ENCODE peak calls at places on chromosomes 13 and 19, in five cellular contexts. J is GM23248, Z is Panc1, U is pancreas, I is lower leg skin. T is an unnamed sample.

GRCh38 chr13:82654851-82655517 is 1227.3 kb downstream of the SLITRK1 start:
- DNase-seq in I (peak; percentile 90), U (no peak), J (peak; percentile 77), Z (no peak), T (no peak)

GRCh38 chr19:57800696-57801095 is 14.0 kb downstream of the ZNF552 start:
- DNase-seq in U (no peak), Z (no peak), I (no peak), J (no peak), T (no peak)

GRCh38 chr13:92843549-92843948 is 383.1 kb upstream of the GPC6 start:
- DNase-seq in J (peak; percentile 61), U (no peak), Z (no peak), I (no peak), T (peak; percentile 76)

GRCh38 chr19:4557971-4558941 is 1.2 kb downstream of the SEMA6B start:
- DNase-seq in U (no peak), I (no peak), J (peak; percentile 45), Z (no peak), T (no peak)

GRCh38 chr19:14731200-14731599 is 41.4 kb downstream of the ZNF333 start:
- DNase-seq in J (no peak), Z (no peak), U (no peak), I (peak; percentile 54), T (no peak)

GRCh38 chr19:18763674-18764590 is 27.2 kb downstream of the COMP start:
- DNase-seq in I (peak; percentile 91), J (peak; percentile 98), U (no peak), Z (no peak), T (peak; percentile 64)

GRCh38 chr13:32881074-32881791 is 135.0 kb upstream of the KL start:
- DNase-seq in Z (no peak), I (no peak), U (no peak), J (peak; percentile 93), T (no peak)

GRCh38 chr19:7415163-7415856 is 66.6 kb downstream of the ARHGEF18 start:
- DNase-seq in U (peak; percentile 49), Z (no peak), I (no peak), J (no peak), T (no peak)

GRCh38 chr13:107808388-107808787 is 406.9 kb downstream of the LIG4 start:
- DNase-seq in I (no peak), Z (no peak), U (no peak), J (peak; percentile 32), T (no peak)

GRCh38 chr13:44404261-44405139 is 30.9 kb downstream of the SERP2 start:
- DNase-seq in Z (no peak), I (no peak), J (no peak), U (no peak), T (no peak)

GRCh38 chr19:10021863-10022262 is 8.6 kb downstream of the RDH8 start:
- DNase-seq in Z (no peak), J (no peak), I (no peak), U (no peak), T (no peak)

GRCh38 chr13:29266743-29267142 is 328.7 kb downstream of the SLC7A1 start:
- DNase-seq in Z (no peak), U (no peak), J (no peak), I (no peak), T (no peak)

GRCh38 chr19:45568732-45569131 is 15.9 kb downstream of the OPA3 start:
- DNase-seq in J (peak; percentile 94), Z (no peak), U (no peak), I (no peak), T (peak; percentile 72)

GRCh38 chr13:35309711-35310110 is 166.8 kb downstream of the MAB21L1 start:
- DNase-seq in J (no peak), I (no peak), Z (no peak), U (no peak), T (no peak)

GRCh38 chr19:41218615-41219507 is at the start of gene AXL:
- DNase-seq in J (peak; percentile 84), I (peak; percentile 96), Z (no peak), U (peak; percentile 12), T (no peak)

GRCh38 chr19:40553885-40554857 is 22.5 kb upstream of the SHKBP1 start:
- DNase-seq in I (no peak), Z (no peak), J (no peak), U (no peak), T (no peak)

GRCh38 chr19:38629568-38629967 is 10.6 kb downstream of the EIF3K start:
- DNase-seq in U (no peak), J (no peak), Z (no peak), I (no peak), T (no peak)

GRCh38 chr19:18967358-18968146 is 26.5 kb upstream of the HOMER3 start:
- DNase-seq in I (peak; percentile 96), U (peak; percentile 10), J (peak; percentile 85), Z (no peak), T (peak; percentile 89)

GRCh38 chr13:29006359-29006850 is 186.3 kb downstream of the MTUS2 start:
- DNase-seq in I (no peak), Z (no peak), U (no peak), J (no peak), T (no peak)

GRCh38 chr13:19178901-19179593 is 2.6 kb downstream of the TUBA3C start:
- DNase-seq in J (no peak), U (peak; percentile 24), I (peak; percentile 58), Z (no peak), T (no peak)

GRCh38 chr13:113668491-113668971 is 1.5 kb downstream of the GRK1 start:
- DNase-seq in Z (no peak), U (no peak), J (no peak), I (peak; percentile 80), T (no peak)

GRCh38 chr19:21698215-21698614 is 69.2 kb downstream of the ZNF100 start:
- DNase-seq in J (peak; percentile 34), I (no peak), U (no peak), Z (no peak), T (no peak)

GRCh38 chr13:27005556-27005955 is 166.1 kb downstream of the USP12 start:
- DNase-seq in U (no peak), I (peak; percentile 78), Z (no peak), J (no peak), T (no peak)

GRCh38 chr19:48480476-48481190 is 11.5 kb downstream of the CYTH2 start:
- DNase-seq in U (no peak), Z (no peak), I (peak; percentile 92), J (peak; percentile 82), T (no peak)

GRCh38 chr19:1563251-1563650 is 4.9 kb downstream of the MEX3D start:
- DNase-seq in J (no peak), U (no peak), I (no peak), Z (no peak), T (no peak)

GRCh38 chr19:46411088-46412033 is 2.0 kb downstream of the CCDC8 start:
- DNase-seq in I (no peak), Z (no peak), U (no peak), J (no peak), T (no peak)

GRCh38 chr13:111474136-111475002 is 153.9 kb downstream of the TEX29 start:
- DNase-seq in U (no peak), Z (peak; percentile 2), I (peak; percentile 83), J (peak; percentile 71), T (peak; percentile 6)

GRCh38 chr13:60453490-60453889 is 56.5 kb downstream of the TDRD3 start:
- DNase-seq in Z (no peak), J (peak; percentile 57), U (no peak), I (no peak), T (peak; percentile 72)

GRCh38 chr13:50485979-50486935 is 357.2 kb downstream of the DLEU7 start:
- DNase-seq in U (no peak), J (peak; percentile 68), I (no peak), Z (no peak), T (no peak)

GRCh38 chr19:10655457-10656312 is 1.5 kb downstream of the ILF3 start:
- DNase-seq in I (no peak), U (peak; percentile 55), J (peak; percentile 76), Z (no peak), T (no peak)

GRCh38 chr19:36916991-36917390 is 859 bp downstream of the ZNF568 start:
- DNase-seq in U (no peak), J (peak; percentile 72), I (no peak), Z (peak; percentile 8), T (peak; percentile 10)

GRCh38 chr19:6272913-6273600 is 6.7 kb downstream of the MLLT1 start:
- DNase-seq in I (no peak), U (no peak), J (no peak), Z (no peak), T (no peak)
- H3K4me3 ChIP-seq in I (no peak overlapping the region), U (peak overlapping the region; percentile 21), J (peak overlapping the region; percentile 54), Z (no peak overlapping the region), T (peak overlapping the region; percentile 41)

DNA sequence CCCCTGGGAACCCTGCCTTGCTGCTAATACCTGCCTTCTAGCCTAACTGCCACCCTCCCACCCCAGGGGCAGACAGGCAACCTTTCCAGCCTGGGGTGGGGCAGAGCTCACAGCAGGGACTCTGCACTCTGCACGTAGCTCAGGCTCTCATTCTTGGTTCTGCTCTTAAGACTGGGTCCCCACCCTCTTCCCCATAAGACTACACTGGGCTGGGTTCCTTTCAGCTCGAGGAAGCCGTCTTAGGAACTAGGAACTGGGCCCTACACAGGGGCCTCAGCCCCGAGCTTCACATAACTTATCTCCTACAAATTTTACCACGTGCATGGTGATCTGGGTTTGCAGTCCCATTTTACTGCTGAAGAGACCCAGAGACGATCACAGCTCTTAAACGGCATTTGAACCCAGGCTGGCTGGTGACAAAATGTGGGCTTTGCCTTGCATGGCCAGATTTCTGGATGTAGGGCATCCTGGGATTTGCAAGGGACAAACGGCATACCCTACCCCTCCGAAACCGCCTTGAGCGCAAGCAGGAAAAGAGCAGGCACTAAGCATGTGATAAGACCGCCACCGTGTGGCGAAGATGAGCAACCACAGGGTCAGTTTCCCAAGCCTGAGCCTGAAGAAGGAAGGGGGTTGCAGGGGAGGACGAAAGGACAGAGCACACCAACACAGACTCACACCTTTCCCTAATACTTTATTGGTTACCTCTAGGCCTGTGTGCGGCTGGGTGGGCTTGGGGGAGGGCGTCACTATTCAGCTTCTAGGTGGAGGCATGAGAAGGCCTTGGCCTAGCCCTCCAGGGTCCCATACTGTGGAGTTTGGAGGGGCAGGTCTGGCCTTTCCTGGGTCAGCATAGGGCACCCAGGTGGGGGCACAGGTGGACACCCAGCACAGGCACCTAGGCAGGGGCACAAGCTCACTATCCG is 5.1 kb downstream of the JUNB start:
- DNase-seq in J (peak; percentile 85), Z (no peak), I (peak; percentile 94), U (peak; percentile 71), T (no peak)
- H3K4me3 ChIP-seq in J (peak overlapping the region; percentile 25), Z (peak overlapping the region; percentile 23), I (no peak overlapping the region), U (no peak overlapping the region), T (no peak overlapping the region)

DNA sequence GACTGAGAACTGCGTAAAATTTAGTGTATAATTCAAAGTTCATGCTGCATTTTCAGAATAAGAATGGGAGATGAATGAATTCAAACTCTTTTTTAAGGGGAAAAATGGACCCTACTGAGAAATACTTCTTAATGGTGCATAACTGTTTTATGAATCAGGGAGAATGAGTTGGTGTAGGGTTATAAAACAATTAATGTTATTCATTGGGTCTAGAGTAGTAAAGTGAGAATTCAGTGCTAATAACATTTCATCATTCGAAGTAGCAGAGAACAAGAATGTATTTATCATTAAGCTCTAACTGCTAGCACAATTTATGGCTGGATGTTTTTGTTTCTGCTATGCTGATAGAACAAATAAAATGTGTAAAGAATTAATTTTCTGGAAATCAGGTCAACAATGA is 310.2 kb downstream of the SLITRK5 start:
- DNase-seq in I (no peak), Z (no peak), U (no peak), J (no peak), T (no peak)
- H3K4me3 ChIP-seq in I (no peak overlapping the region), Z (no peak overlapping the region), U (no peak overlapping the region), J (no peak overlapping the region), T (no peak overlapping the region)

DNA sequence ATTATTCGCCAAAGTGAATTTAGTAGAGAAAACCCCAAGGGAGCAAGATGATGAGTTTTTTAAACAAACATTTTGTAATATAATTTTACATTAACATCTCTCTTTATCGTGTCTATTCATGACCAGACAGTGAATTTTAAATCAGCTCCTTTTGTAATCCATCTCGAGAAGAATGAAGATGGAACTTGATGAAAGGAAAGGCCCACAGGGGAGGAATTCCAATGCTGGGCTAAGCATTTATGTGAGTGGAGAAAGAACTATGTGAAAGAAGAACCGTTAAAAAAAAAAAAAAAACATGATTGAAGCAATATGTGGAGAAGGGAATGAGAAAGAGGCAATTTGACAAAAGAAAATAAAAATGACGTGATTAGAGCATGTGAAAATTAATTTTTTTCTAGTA is 170.6 kb downstream of the KCTD12 start:
- DNase-seq in J (peak; percentile 40), U (no peak), I (no peak), Z (no peak), T (no peak)
- H3K4me3 ChIP-seq in J (no peak overlapping the region), U (no peak overlapping the region), I (no peak overlapping the region), Z (no peak overlapping the region), T (no peak overlapping the region)